ENCODE peak calls at places on chromosomes 13 and 19, in nine cellular contexts. D, Q, Z, X, M, A, G, T and R are unnamed samples.

GRCh38 chr13:106028916-106029315 is 506.5 kb downstream of the EFNB2 start:
- DNase-seq in D (no peak), T (no peak), G (no peak), M (no peak), Q (no peak), X (no peak), Z (no peak), A (no peak), R (no peak)

GRCh38 chr13:84844473-84844872 is 954.7 kb downstream of the SLITRK6 start:
- DNase-seq in X (no peak), A (no peak), Q (no peak), G (no peak), M (no peak), T (peak; percentile 10), Z (no peak), D (peak; percentile 1), R (no peak)

GRCh38 chr13:23959231-23959862 is 62.0 kb upstream of the C1QTNF9B start:
- DNase-seq in Q (no peak), X (peak; percentile 43), A (no peak), M (no peak), G (no peak), Z (no peak), T (no peak), D (no peak), R (no peak)

GRCh38 chr13:78649997-78650724 is 8.8 kb downstream of the OBI1 start:
- DNase-seq in Z (no peak), D (no peak), A (no peak), X (no peak), G (no peak), M (no peak), Q (no peak), T (no peak), R (no peak)

GRCh38 chr13:24615911-24616472 is 64.2 kb upstream of the ATP12A start:
- DNase-seq in G (no peak), Z (no peak), T (no peak), X (no peak), D (no peak), M (no peak), A (no peak), Q (no peak), R (no peak)

GRCh38 chr19:19445911-19446361 is 40.5 kb downstream of the GATAD2A start:
- DNase-seq in T (no peak), M (no peak), A (no peak), D (no peak), G (no peak), Z (no peak), X (peak; percentile 40), Q (no peak), R (no peak)

GRCh38 chr13:99339736-99340392 is 32.7 kb upstream of the GPR183 start:
- DNase-seq in Q (peak; percentile 69), M (no peak), T (no peak), X (peak; percentile 72), Z (no peak), G (no peak), D (no peak), A (no peak), R (peak; percentile 51)

GRCh38 chr13:40401911-40402776 is 264.3 kb downstream of the FOXO1 start:
- DNase-seq in G (peak; percentile 80), X (peak; percentile 92), D (peak; percentile 88), Z (peak; percentile 81), T (peak; percentile 89), Q (peak; percentile 85), A (peak; percentile 97), M (peak; percentile 98), R (peak; percentile 55)

GRCh38 chr13:89205856-89206255 is 1534.7 kb downstream of the SLITRK5 start:
- DNase-seq in Q (no peak), A (no peak), G (no peak), D (no peak), X (no peak), T (no peak), Z (no peak), M (no peak), R (no peak)

GRCh38 chr13:28631792-28632191 is 27.1 kb upstream of the POMP start:
- DNase-seq in Q (no peak), X (peak; percentile 43), M (no peak), D (no peak), T (no peak), Z (no peak), A (no peak), G (no peak), R (no peak)

GRCh38 chr13:80684525-80685017 is 343.6 kb upstream of the SPRY2 start:
- DNase-seq in X (no peak), D (no peak), Q (no peak), A (no peak), M (no peak), Z (no peak), T (no peak), G (no peak), R (no peak)

GRCh38 chr19:30593975-30594925 is 222.1 kb downstream of the ZNF536 start:
- DNase-seq in A (no peak), Z (no peak), G (no peak), Q (no peak), X (no peak), M (no peak), D (no peak), T (no peak), R (no peak)

GRCh38 chr13:68927387-68928026 is 1180.1 kb upstream of the ATXN8OS start:
- DNase-seq in T (peak; percentile 35), D (peak; percentile 12), A (no peak), G (no peak), Z (no peak), M (no peak), Q (no peak), X (no peak), R (no peak)

GRCh38 chr13:42859760-42860159 is 78.4 kb downstream of the FAM216B start:
- DNase-seq in Z (no peak), Q (no peak), A (no peak), X (no peak), M (no peak), G (no peak), T (no peak), D (no peak), R (no peak)

GRCh38 chr13:42865703-42866102 is 84.3 kb downstream of the FAM216B start:
- DNase-seq in M (no peak), X (peak; percentile 42), T (no peak), Q (no peak), G (no peak), Z (no peak), D (no peak), A (no peak), R (no peak)

GRCh38 chr13:42855416-42855815 is 74.0 kb downstream of the FAM216B start:
- DNase-seq in M (no peak), Q (no peak), A (no peak), D (no peak), T (no peak), X (no peak), Z (no peak), G (no peak), R (no peak)

GRCh38 chr13:42864952-42865634 is 83.7 kb downstream of the FAM216B start:
- DNase-seq in M (no peak), A (no peak), T (no peak), Z (no peak), D (no peak), X (no peak), Q (no peak), G (no peak), R (no peak)

DNA sequence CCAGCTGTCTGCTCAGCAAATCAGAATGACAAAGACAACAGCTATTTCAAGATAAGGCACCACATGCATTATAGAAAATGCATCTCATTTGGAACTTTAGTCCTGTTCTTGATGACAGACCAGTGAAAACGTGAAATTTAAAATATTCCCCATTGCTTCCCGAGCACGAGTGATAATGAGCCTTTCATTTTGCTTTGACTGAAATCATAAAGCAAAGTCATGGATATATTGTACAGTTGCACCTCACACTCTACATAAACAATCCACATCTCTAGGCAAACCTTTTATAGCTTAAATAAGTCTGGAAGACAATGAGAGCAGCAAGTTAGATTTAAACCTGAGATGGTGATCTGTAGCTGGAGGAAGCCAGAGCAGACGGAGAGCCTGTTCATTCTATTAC is 79.1 kb downstream of the FAM216B start:
- DNase-seq in A (no peak), Q (no peak), G (no peak), X (no peak), M (no peak), Z (no peak), T (no peak), D (no peak), R (no peak)
- TF ChIP-seq POLR2A in A (no peak), Q (no peak), G (no peak), X (no peak), M (no peak), Z (no peak), T (no peak), D (no peak), R (no peak)

DNA sequence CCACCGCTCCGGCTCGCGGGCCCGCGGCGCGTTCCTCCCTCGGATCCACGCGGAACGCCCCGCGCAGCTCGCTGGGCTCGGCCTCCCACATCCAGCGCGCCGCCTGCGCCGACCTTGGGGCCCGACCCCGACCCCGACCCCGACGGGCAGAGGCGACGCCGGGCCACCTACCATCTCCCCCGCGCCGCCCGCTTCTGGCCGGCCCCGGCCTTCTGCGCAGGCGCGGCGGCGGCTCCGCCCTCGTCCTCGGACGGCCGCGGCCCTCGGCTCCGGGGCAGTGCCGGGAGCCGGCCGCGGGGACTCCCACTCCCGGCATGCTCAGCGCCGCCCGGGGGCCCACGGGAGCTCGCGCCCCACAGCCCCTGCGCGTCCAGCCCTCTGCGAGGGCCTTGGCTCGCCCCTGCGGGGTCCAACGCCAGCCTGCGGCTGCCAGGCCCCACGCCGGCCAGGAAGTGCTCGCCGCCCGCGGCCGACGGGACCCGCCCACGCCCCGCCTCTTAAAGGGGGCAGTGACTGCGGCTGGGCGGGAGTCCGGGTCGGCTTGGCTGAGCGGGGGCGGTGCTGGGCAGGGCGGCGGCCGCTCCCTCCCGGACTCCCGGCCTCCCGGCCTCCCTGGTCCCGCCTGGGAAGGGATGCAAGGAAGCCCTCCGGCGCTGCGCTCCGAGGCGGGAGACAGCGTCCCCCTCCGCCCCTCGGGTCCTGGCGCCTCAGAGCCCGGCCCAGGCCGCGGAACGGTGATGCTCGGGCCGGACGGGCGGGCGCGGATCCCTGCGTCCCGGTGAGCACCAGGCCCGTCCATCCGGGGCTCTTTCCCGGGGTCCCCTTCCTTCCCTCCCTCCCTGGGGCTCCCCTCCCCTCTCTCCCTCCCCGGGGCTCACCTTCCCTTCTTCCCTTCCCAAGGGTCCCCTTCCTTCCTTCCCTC is at the start of gene DCUN1D2:
- DNase-seq in G (peak; percentile 84), D (peak; percentile 84), Q (peak; percentile 95), X (peak; percentile 96), Z (peak; percentile 90), A (peak; percentile 97), T (peak; percentile 90), M (peak; percentile 97), R (peak; percentile 92)
- H3K4me1 ChIP-seq in G (peaks cover 12% of the 10 kb centered on the region), D (peaks cover 71% of the 10 kb centered on the region), Q (peaks cover 72% of the 10 kb centered on the region), X (peaks cover 16% of the 10 kb centered on the region), Z (peaks cover 12% of the 10 kb centered on the region), A (peaks cover 80% of the 10 kb centered on the region), T (peaks cover 37% of the 10 kb centered on the region), M (peaks cover 4% of the 10 kb centered on the region), R (peaks cover 3% of the 10 kb centered on the region)

GRCh38 chr19:10891360-10892108 is 20.2 kb downstream of the CARM1 start:
- DNase-seq in Z (no peak), D (no peak), A (peak; percentile 54), M (no peak), G (no peak), Q (peak; percentile 29), T (no peak), X (no peak), R (peak; percentile 73)
- TF ChIP-seq POLR2A in Z (no peak), D (no peak), A (no peak), M (peak; percentile 12), G (peak; percentile 12), Q (no peak), T (no peak), X (no peak), R (peak; percentile 56)

GRCh38 chr13:25775986-25776385 is 275.8 kb downstream of the SHISA2 start:
- DNase-seq in M (no peak), D (no peak), X (no peak), G (no peak), Z (no peak), Q (no peak), A (no peak), T (no peak), R (no peak)
- H3K4me1 ChIP-seq in M (no peaks in the 10 kb centered on the region), D (no peaks in the 10 kb centered on the region), X (no peaks in the 10 kb centered on the region), G (no peaks in the 10 kb centered on the region), Z (no peaks in the 10 kb centered on the region), Q (no peaks in the 10 kb centered on the region), A (no peaks in the 10 kb centered on the region), T (no peaks in the 10 kb centered on the region), R (no peaks in the 10 kb centered on the region)